ENCODE peak calls at places on chromosomes 13 and 19, in four cellular contexts. One of them, this sample, is unnamed.

GRCh38 chr13:68851026-68851425 is 1256.6 kb upstream of the ATXN8OS start:
- DNase-seq in NCI-H748 treated with DMSO at 0.1 percent for 48 hours: peak
- DNase-seq in activated naive CD4-positive, alpha-beta T cell treated with anti-CD3 and anti-CD28 coated beads for 36 hours: no peak
- DNase-seq in putamen: no peak
- DNase-seq in this sample: no peak

GRCh38 chr13:44259045-44260042 is 114.3 kb upstream of the SERP2 start:
- DNase-seq in NCI-H748 treated with DMSO at 0.1 percent for 48 hours: no peak
- DNase-seq in activated naive CD4-positive, alpha-beta T cell treated with anti-CD3 and anti-CD28 coated beads for 36 hours: peak
- DNase-seq in putamen: no peak
- DNase-seq in this sample: no peak

GRCh38 chr13:52405767-52406494 is at the start of gene THSD1:
- DNase-seq in NCI-H748 treated with DMSO at 0.1 percent for 48 hours: no peak
- DNase-seq in activated naive CD4-positive, alpha-beta T cell treated with anti-CD3 and anti-CD28 coated beads for 36 hours: peak
- DNase-seq in putamen: no peak
- DNase-seq in this sample: no peak

GRCh38 chr13:75636339-75637095 is 387 bp downstream of the LMO7 start:
- DNase-seq in NCI-H748 treated with DMSO at 0.1 percent for 48 hours: peak
- DNase-seq in activated naive CD4-positive, alpha-beta T cell treated with anti-CD3 and anti-CD28 coated beads for 36 hours: peak
- DNase-seq in putamen: peak
- DNase-seq in this sample: no peak

GRCh38 chr13:37369618-37370017 is 228.9 kb downstream of the POSTN start:
- DNase-seq in NCI-H748 treated with DMSO at 0.1 percent for 48 hours: no peak
- DNase-seq in activated naive CD4-positive, alpha-beta T cell treated with anti-CD3 and anti-CD28 coated beads for 36 hours: no peak
- DNase-seq in putamen: no peak
- DNase-seq in this sample: no peak

GRCh38 chr19:31261019-31261595 is 88.1 kb downstream of the TSHZ3 start:
- DNase-seq in NCI-H748 treated with DMSO at 0.1 percent for 48 hours: no peak
- DNase-seq in activated naive CD4-positive, alpha-beta T cell treated with anti-CD3 and anti-CD28 coated beads for 36 hours: no peak
- DNase-seq in putamen: no peak
- DNase-seq in this sample: no peak

GRCh38 chr19:5290336-5291262 is 50.0 kb downstream of the PTPRS start:
- DNase-seq in NCI-H748 treated with DMSO at 0.1 percent for 48 hours: no peak
- DNase-seq in activated naive CD4-positive, alpha-beta T cell treated with anti-CD3 and anti-CD28 coated beads for 36 hours: no peak
- DNase-seq in putamen: peak
- DNase-seq in this sample: peak

GRCh38 chr19:29687244-29687896 is 22.1 kb downstream of the PLEKHF1 start:
- DNase-seq in NCI-H748 treated with DMSO at 0.1 percent for 48 hours: no peak
- DNase-seq in activated naive CD4-positive, alpha-beta T cell treated with anti-CD3 and anti-CD28 coated beads for 36 hours: peak
- DNase-seq in putamen: no peak
- DNase-seq in this sample: no peak

This sample was measured in head of caudate nucleus.